ENCODE peak calls at places on chromosomes 11 and 22, in four cellular contexts. One of them, this sample, is unnamed.
A peak's percentile ranks its signal among the peaks of the same experiment; 100 is the strongest.

GRCh38 chr11:58927393-58928081 is 11.8 kb upstream of the GLYATL1 start:
- DNase-seq in left ventricle myocardium inferior: no peak
- DNase-seq in heart right ventricle: peak; percentile 6
- DNase-seq in AG04450: peak; percentile 24
- DNase-seq in this sample: peak; percentile 32

GRCh38 chr11:114321621-114322257 is 25.5 kb downstream of the NNMT start:
- DNase-seq in left ventricle myocardium inferior: peak; percentile 25
- DNase-seq in heart right ventricle: peak; percentile 32
- DNase-seq in AG04450: peak; percentile 61
- DNase-seq in this sample: peak; percentile 18

GRCh38 chr22:17774206-17774927 is at the start of gene BID:
- DNase-seq in left ventricle myocardium inferior: peak; percentile 68
- DNase-seq in heart right ventricle: peak; percentile 60
- DNase-seq in AG04450: no peak
- DNase-seq in this sample: peak; percentile 95

GRCh38 chr11:36672815-36673450 is 74.9 kb upstream of the RAG2 start:
- DNase-seq in left ventricle myocardium inferior: no peak
- DNase-seq in heart right ventricle: no peak
- DNase-seq in AG04450: peak; percentile 3
- DNase-seq in this sample: peak; percentile 57

GRCh38 chr11:111676878-111677585 is 74.8 kb downstream of the SIK2 start:
- DNase-seq in left ventricle myocardium inferior: no peak
- DNase-seq in heart right ventricle: no peak
- DNase-seq in AG04450: no peak
- DNase-seq in this sample: no peak

GRCh38 chr22:45640291-45640940 is 31.2 kb upstream of the ATXN10 start:
- DNase-seq in left ventricle myocardium inferior: peak; percentile 25
- DNase-seq in heart right ventricle: no peak
- DNase-seq in AG04450: no peak
- DNase-seq in this sample: no peak

GRCh38 chr22:46259374-46259773 is 3.8 kb downstream of the PKDREJ start:
- DNase-seq in left ventricle myocardium inferior: no peak
- DNase-seq in heart right ventricle: no peak
- DNase-seq in AG04450: no peak
- DNase-seq in this sample: no peak

GRCh38 chr11:65556470-65557279 is 1.5 kb downstream of the LTBP3 start:
- DNase-seq in left ventricle myocardium inferior: no peak
- DNase-seq in heart right ventricle: no peak
- DNase-seq in AG04450: no peak
- DNase-seq in this sample: peak; percentile 89

GRCh38 chr22:44173154-44173553 is 7.6 kb upstream of the PARVG start:
- DNase-seq in left ventricle myocardium inferior: no peak
- DNase-seq in heart right ventricle: no peak
- DNase-seq in AG04450: no peak
- DNase-seq in this sample: no peak

GRCh38 chr11:1160231-1161101 is 2.7 kb downstream of the MUC5AC start:
- DNase-seq in left ventricle myocardium inferior: peak; percentile 11
- DNase-seq in heart right ventricle: peak; percentile 9
- DNase-seq in AG04450: no peak
- DNase-seq in this sample: peak; percentile 69

GRCh38 chr11:31477528-31478255 is 31.7 kb downstream of the IMMP1L start:
- DNase-seq in left ventricle myocardium inferior: no peak
- DNase-seq in heart right ventricle: no peak
- DNase-seq in AG04450: no peak
- DNase-seq in this sample: no peak

GRCh38 chr11:44149651-44150050 is 54.2 kb downstream of the EXT2 start:
- DNase-seq in left ventricle myocardium inferior: no peak
- DNase-seq in heart right ventricle: no peak
- DNase-seq in AG04450: no peak
- DNase-seq in this sample: peak; percentile 76

GRCh38 chr11:19508166-19508565 is 204.5 kb upstream of the NAV2 start:
- DNase-seq in left ventricle myocardium inferior: no peak
- DNase-seq in heart right ventricle: no peak
- DNase-seq in AG04450: no peak
- DNase-seq in this sample: peak; percentile 76

GRCh38 chr11:47337229-47337924 is 15.1 kb downstream of the MYBPC3 start:
- DNase-seq in left ventricle myocardium inferior: no peak
- DNase-seq in heart right ventricle: no peak
- DNase-seq in AG04450: no peak
- DNase-seq in this sample: peak; percentile 79

GRCh38 chr22:28116261-28116673 is 197.2 kb upstream of the PITPNB start:
- DNase-seq in left ventricle myocardium inferior: peak; percentile 25
- DNase-seq in heart right ventricle: peak; percentile 27
- DNase-seq in AG04450: peak; percentile 75
- DNase-seq in this sample: peak; percentile 70

GRCh38 chr11:129209891-129210830 is 18.0 kb upstream of the ARHGAP32 start:
- DNase-seq in left ventricle myocardium inferior: no peak
- DNase-seq in heart right ventricle: no peak
- DNase-seq in AG04450: no peak
- DNase-seq in this sample: no peak

GRCh38 chr11:83241291-83241946 is 44.7 kb downstream of the CCDC90B start:
- DNase-seq in left ventricle myocardium inferior: no peak
- DNase-seq in heart right ventricle: no peak
- DNase-seq in AG04450: peak; percentile 20
- DNase-seq in this sample: peak; percentile 45

GRCh38 chr11:63023851-63024648 is 8.4 kb upstream of the SLC22A8 start:
- DNase-seq in left ventricle myocardium inferior: peak; percentile 87
- DNase-seq in heart right ventricle: peak; percentile 86
- DNase-seq in AG04450: peak; percentile 46
- DNase-seq in this sample: peak; percentile 95

GRCh38 chr11:75100314-75100713 is 3.6 kb upstream of the OR2AT4 start:
- DNase-seq in left ventricle myocardium inferior: no peak
- DNase-seq in heart right ventricle: no peak
- DNase-seq in AG04450: peak; percentile 10
- DNase-seq in this sample: peak; percentile 77

GRCh38 chr11:63747006-63747405 is 21.6 kb downstream of the ZFTA start:
- DNase-seq in left ventricle myocardium inferior: no peak
- DNase-seq in heart right ventricle: no peak
- DNase-seq in AG04450: peak; percentile 37
- DNase-seq in this sample: no peak

GRCh38 chr11:68014157-68014965 is 4.2 kb downstream of the ALDH3B1 start:
- DNase-seq in left ventricle myocardium inferior: no peak
- DNase-seq in heart right ventricle: no peak
- DNase-seq in AG04450: peak; percentile 67
- DNase-seq in this sample: peak; percentile 96

GRCh38 chr11:130671801-130672700 is 223.6 kb downstream of the ADAMTS15 start:
- DNase-seq in left ventricle myocardium inferior: peak; percentile 69
- DNase-seq in heart right ventricle: peak; percentile 59
- DNase-seq in AG04450: peak; percentile 84
- DNase-seq in this sample: peak; percentile 84

GRCh38 chr11:62432695-62433094 is 13.9 kb downstream of the SCGB1A1 start:
- DNase-seq in left ventricle myocardium inferior: no peak
- DNase-seq in heart right ventricle: no peak
- DNase-seq in AG04450: no peak
- DNase-seq in this sample: no peak

GRCh38 chr11:25927391-25927790 is 404.5 kb upstream of the ANO3 start:
- DNase-seq in left ventricle myocardium inferior: no peak
- DNase-seq in heart right ventricle: no peak
- DNase-seq in AG04450: no peak
- DNase-seq in this sample: no peak

GRCh38 chr11:61406067-61406466 is 13.7 kb downstream of the TMEM216 start:
- DNase-seq in left ventricle myocardium inferior: no peak
- DNase-seq in heart right ventricle: no peak
- DNase-seq in AG04450: no peak
- DNase-seq in this sample: no peak

DNA sequence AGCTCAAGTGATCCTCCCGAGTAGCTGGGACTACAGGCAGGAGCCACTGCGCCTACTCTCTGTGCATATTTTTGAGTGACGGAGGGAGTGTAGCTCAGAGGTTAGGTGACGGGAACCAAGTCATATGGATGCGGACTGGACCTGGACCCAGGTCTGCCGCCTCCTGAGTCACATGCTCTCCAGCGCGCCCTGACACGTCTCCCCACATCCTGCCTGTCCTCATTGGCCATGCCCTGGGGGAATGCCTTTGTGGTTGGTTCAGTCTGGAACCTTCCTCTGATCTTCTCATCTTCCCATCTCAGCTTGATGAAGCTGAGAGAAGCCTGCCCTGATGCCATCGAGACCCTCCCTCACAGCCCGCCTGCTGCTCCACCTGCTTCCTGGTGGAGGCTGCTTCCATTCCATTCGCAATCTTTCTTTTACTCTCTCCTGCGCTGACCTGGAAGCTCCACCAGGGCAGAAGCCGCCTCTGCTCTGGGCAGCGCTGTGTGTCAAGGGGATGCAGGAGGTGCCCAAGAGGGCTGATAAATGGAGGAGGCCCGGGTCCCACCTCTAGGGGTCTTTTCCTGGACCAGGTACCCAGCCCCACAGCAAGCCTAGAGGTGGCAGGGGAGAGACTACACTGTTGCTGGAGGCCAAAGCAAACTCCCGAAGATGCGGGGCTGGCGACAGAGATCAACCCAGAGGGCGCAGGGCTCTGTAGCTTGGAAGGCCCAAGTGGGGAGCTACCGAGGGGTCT is 13.9 kb upstream of the BAIAP2L2 start:
- DNase-seq in left ventricle myocardium inferior: no peak
- DNase-seq in heart right ventricle: no peak
- DNase-seq in AG04450: no peak
- DNase-seq in this sample: peak; percentile 79
- TF ChIP-seq CTCF in left ventricle myocardium inferior: no peak
- TF ChIP-seq CTCF in heart right ventricle: no peak
- TF ChIP-seq CTCF in AG04450: no peak
- TF ChIP-seq CTCF in this sample: no peak

DNA sequence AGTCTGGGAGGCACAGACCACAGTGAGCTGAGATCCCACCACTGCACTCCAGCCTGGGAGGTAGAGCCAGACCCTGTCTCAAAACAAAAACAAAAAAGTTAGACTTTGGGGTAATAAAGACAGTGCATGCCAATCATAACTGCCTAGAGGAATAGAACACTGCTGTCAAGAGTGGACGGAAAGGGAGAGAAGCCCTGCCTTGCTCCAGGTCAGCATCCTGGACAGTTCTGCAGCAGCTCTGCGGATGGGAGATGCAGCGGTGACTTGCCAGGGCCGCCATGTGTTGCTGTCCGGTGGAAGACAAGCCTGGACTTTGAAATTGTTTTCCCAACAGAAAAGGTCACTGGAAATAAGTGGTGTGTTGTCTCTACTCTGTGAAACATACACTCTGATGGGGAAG is 618.2 kb downstream of the TBC1D22A start:
- DNase-seq in left ventricle myocardium inferior: no peak
- DNase-seq in heart right ventricle: no peak
- DNase-seq in AG04450: no peak
- DNase-seq in this sample: peak; percentile 72
- H3K9me3 ChIP-seq in left ventricle myocardium inferior: no peaks in the 10 kb centered on the region
- H3K9me3 ChIP-seq in heart right ventricle: no peaks in the 10 kb centered on the region
- H3K9me3 ChIP-seq in AG04450: peaks cover 5% of the 10 kb centered on the region
- H3K9me3 ChIP-seq in this sample: no peaks in the 10 kb centered on the region

DNA sequence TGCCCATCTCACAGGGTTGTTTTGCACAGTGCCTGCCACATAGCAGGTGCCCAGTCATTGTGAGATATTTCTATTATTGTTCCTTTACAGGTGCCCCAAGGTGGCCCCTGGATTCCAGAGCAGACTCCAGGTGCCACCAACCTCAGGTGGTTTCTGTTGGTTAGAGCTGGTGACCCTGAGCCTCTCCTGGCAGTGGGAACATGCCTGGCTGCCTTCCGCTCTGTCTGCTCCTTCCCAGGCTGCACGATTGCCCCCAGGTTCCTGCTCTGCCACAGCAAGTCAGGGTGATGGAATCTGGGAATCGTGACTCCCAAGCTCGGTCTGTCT is 12.6 kb upstream of the OMP start:
- DNase-seq in left ventricle myocardium inferior: no peak
- DNase-seq in heart right ventricle: no peak
- DNase-seq in AG04450: no peak
- DNase-seq in this sample: peak; percentile 53
- TF ChIP-seq CTCF in left ventricle myocardium inferior: no peak
- TF ChIP-seq CTCF in heart right ventricle: no peak
- TF ChIP-seq CTCF in AG04450: no peak
- TF ChIP-seq CTCF in this sample: no peak

GRCh38 chr22:48687606-48688005 is 1140.1 kb downstream of the BRD1 start:
- DNase-seq in left ventricle myocardium inferior: no peak
- DNase-seq in heart right ventricle: no peak
- DNase-seq in AG04450: no peak
- DNase-seq in this sample: no peak

GRCh38 chr22:48688366-48688765 is 1139.3 kb downstream of the BRD1 start:
- DNase-seq in left ventricle myocardium inferior: peak; percentile 3
- DNase-seq in heart right ventricle: no peak
- DNase-seq in AG04450: no peak
- DNase-seq in this sample: no peak

GRCh38 chr22:48689206-48689605 is 1138.5 kb downstream of the BRD1 start:
- DNase-seq in left ventricle myocardium inferior: no peak
- DNase-seq in heart right ventricle: no peak
- DNase-seq in AG04450: no peak
- DNase-seq in this sample: no peak

GRCh38 chr22:48685767-48686166 is 1141.9 kb downstream of the BRD1 start:
- DNase-seq in left ventricle myocardium inferior: no peak
- DNase-seq in heart right ventricle: no peak
- DNase-seq in AG04450: no peak
- DNase-seq in this sample: no peak

DNA sequence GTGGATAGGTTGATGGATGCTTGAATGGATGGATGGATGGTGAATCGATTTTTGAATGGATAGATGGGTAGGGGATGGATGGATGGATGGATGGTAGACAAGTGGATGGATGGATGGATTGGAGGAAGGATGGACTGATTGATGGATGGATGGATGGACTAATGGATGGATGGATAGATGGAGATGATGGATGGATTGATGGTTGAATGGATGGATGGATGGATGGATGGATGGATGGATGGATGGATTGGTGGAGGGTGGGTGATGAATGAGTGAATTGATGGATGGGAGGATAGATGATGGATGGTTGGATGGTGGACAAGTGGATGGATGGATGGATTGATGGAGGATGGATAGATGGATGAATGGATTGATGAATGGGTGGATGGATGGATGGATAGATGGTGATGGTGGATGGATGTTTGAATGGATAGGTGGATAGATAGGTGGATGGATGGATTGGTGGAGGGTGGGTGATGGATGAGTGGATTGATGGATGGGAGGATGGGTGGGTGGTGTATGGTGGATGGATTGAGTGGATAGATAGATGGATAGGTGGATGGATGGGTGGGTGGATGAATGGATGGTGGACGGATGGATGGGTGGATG is 1140.9 kb downstream of the BRD1 start:
- DNase-seq in left ventricle myocardium inferior: no peak
- DNase-seq in heart right ventricle: no peak
- DNase-seq in AG04450: no peak
- DNase-seq in this sample: no peak
- H3K9me3 ChIP-seq in left ventricle myocardium inferior: no peaks in the 10 kb centered on the region
- H3K9me3 ChIP-seq in heart right ventricle: no peaks in the 10 kb centered on the region
- H3K9me3 ChIP-seq in AG04450: peaks cover 86% of the 10 kb centered on the region
- H3K9me3 ChIP-seq in this sample: no peaks in the 10 kb centered on the region

DNA sequence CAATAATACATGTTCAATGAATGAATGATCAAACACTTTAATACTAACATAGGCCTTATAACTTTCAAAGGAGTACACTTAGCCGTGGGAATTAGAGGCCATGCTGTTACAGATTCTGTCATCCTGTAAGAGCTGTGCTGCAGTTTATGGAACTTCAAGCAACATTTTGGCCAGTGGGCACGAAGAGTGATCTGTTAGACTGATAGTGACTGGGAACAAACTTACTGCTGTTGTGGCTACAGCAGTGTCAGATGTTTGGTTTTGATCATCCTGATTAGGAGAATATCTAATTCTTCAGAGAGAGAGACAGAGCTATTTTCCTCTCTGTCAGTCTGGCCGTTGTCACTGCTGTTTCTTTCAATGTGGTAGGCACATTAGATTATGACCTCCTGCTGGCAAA is 348.9 kb downstream of the NELL1 start:
- DNase-seq in left ventricle myocardium inferior: no peak
- DNase-seq in heart right ventricle: no peak
- DNase-seq in AG04450: no peak
- DNase-seq in this sample: no peak
- TF ChIP-seq CTCF in left ventricle myocardium inferior: no peak
- TF ChIP-seq CTCF in heart right ventricle: no peak
- TF ChIP-seq CTCF in AG04450: no peak
- TF ChIP-seq CTCF in this sample: no peak